ENCODE peak calls at places on chromosomes 7 and 10, in nine cellular contexts. W, I, S, P, Y, A, L, E and Q are unnamed samples.

GRCh38 chr7:47725031-47725780 is 143.3 kb upstream of the TNS3 start:
- DNase-seq in W (no peak), I (no peak), S (no peak), P (no peak), Y (peak; percentile 96), A (no peak), L (no peak), E (no peak), Q (no peak)

GRCh38 chr10:119246862-119247549 is 39.6 kb downstream of the GRK5 start:
- DNase-seq in W (no peak), I (no peak), S (no peak), P (no peak), Y (peak; percentile 42), A (no peak), L (no peak), E (peak; percentile 90), Q (no peak)

GRCh38 chr10:101000602-101000991 is 989 bp downstream of the LZTS2 start:
- DNase-seq in W (no peak), I (no peak), S (no peak), P (no peak), Y (no peak), A (no peak), L (no peak), E (no peak), Q (no peak)

GRCh38 chr7:17848516-17848915 is 91.8 kb downstream of the SNX13 start:
- DNase-seq in W (no peak), I (no peak), S (no peak), P (no peak), Y (no peak), A (no peak), L (no peak), E (no peak), Q (no peak)

GRCh38 chr7:51219261-51219988 is 97.2 kb downstream of the COBL start:
- DNase-seq in W (no peak), I (no peak), S (no peak), P (no peak), Y (no peak), A (no peak), L (no peak), E (no peak), Q (no peak)

GRCh38 chr7:13024323-13024722 is 336.9 kb downstream of the ARL4A start:
- DNase-seq in W (no peak), I (no peak), S (no peak), P (peak; percentile 16), Y (no peak), A (no peak), L (no peak), E (no peak), Q (no peak)

GRCh38 chr7:54542920-54543539 is 855 bp downstream of the VSTM2A start:
- DNase-seq in W (peak; percentile 58), I (peak; percentile 65), S (no peak), P (no peak), Y (peak; percentile 58), A (no peak), L (no peak), E (no peak), Q (peak; percentile 64)

GRCh38 chr10:12077580-12078180 is 8.9 kb downstream of the DHTKD1 start:
- DNase-seq in W (no peak), I (no peak), S (peak; percentile 51), P (no peak), Y (no peak), A (no peak), L (no peak), E (no peak), Q (no peak)

GRCh38 chr10:90743291-90743690 is 114.5 kb downstream of the HTR7 start:
- DNase-seq in W (no peak), I (peak; percentile 37), S (no peak), P (no peak), Y (no peak), A (no peak), L (no peak), E (no peak), Q (no peak)

GRCh38 chr7:18384491-18385143 is 110.9 kb upstream of the HDAC9 start:
- DNase-seq in W (no peak), I (no peak), S (no peak), P (peak; percentile 30), Y (no peak), A (no peak), L (no peak), E (no peak), Q (peak; percentile 14)

GRCh38 chr7:38675500-38676106 is 44.4 kb upstream of the AMPH start:
- DNase-seq in W (no peak), I (no peak), S (no peak), P (peak; percentile 78), Y (no peak), A (no peak), L (no peak), E (no peak), Q (no peak)

GRCh38 chr7:31023877-31024276 is 28.2 kb upstream of the ADCYAP1R1 start:
- DNase-seq in W (no peak), I (no peak), S (peak; percentile 11), P (no peak), Y (no peak), A (no peak), L (no peak), E (no peak), Q (no peak)

GRCh38 chr7:3200504-3200903 is 100.5 kb upstream of the SDK1 start:
- DNase-seq in W (no peak), I (peak; percentile 69), S (no peak), P (no peak), Y (peak; percentile 21), A (peak; percentile 50), L (no peak), E (peak; percentile 22), Q (peak; percentile 78)

GRCh38 chr7:146554568-146554967 is 438.0 kb downstream of the CNTNAP2 start:
- DNase-seq in W (no peak), I (no peak), S (no peak), P (no peak), Y (no peak), A (no peak), L (no peak), E (no peak), Q (no peak)

GRCh38 chr10:127370601-127371000 is 174.2 kb upstream of the INSYN2A start:
- DNase-seq in W (no peak), I (no peak), S (no peak), P (no peak), Y (no peak), A (no peak), L (no peak), E (no peak), Q (no peak)

GRCh38 chr10:100642295-100642994 is 102.9 kb upstream of the PAX2 start:
- DNase-seq in W (no peak), I (peak; percentile 71), S (no peak), P (no peak), Y (no peak), A (no peak), L (no peak), E (no peak), Q (peak; percentile 71)

GRCh38 chr10:112208292-112208691 is 24.7 kb upstream of the GPAM start:
- DNase-seq in W (no peak), I (no peak), S (no peak), P (no peak), Y (no peak), A (no peak), L (no peak), E (no peak), Q (no peak)

GRCh38 chr7:3188946-3189345 is 112.1 kb upstream of the SDK1 start:
- DNase-seq in W (no peak), I (no peak), S (no peak), P (no peak), Y (no peak), A (no peak), L (no peak), E (no peak), Q (no peak)

GRCh38 chr10:114477285-114477684 is 73.0 kb upstream of the AFAP1L2 start:
- DNase-seq in W (no peak), I (no peak), S (no peak), P (no peak), Y (no peak), A (no peak), L (no peak), E (no peak), Q (no peak)

GRCh38 chr7:155963356-155963755 is 151.1 kb upstream of the SHH start:
- DNase-seq in W (no peak), I (no peak), S (no peak), P (no peak), Y (no peak), A (no peak), L (no peak), E (no peak), Q (no peak)

GRCh38 chr10:9895406-9895805 is 1122.3 kb upstream of the CELF2 start:
- DNase-seq in W (no peak), I (no peak), S (no peak), P (no peak), Y (no peak), A (no peak), L (no peak), E (no peak), Q (no peak)

GRCh38 chr10:3123571-3124411 is 48.8 kb downstream of the PITRM1 start:
- DNase-seq in W (no peak), I (no peak), S (no peak), P (no peak), Y (no peak), A (no peak), L (no peak), E (no peak), Q (no peak)

GRCh38 chr10:59808896-59809643 is 55.8 kb upstream of the MRLN start:
- DNase-seq in W (no peak), I (peak; percentile 75), S (peak; percentile 28), P (peak; percentile 56), Y (peak; percentile 44), A (peak; percentile 83), L (peak; percentile 66), E (peak; percentile 65), Q (peak; percentile 66)

GRCh38 chr7:122219253-122219865 is 75.3 kb upstream of the AASS start:
- DNase-seq in W (no peak), I (no peak), S (no peak), P (peak; percentile 14), Y (peak; percentile 26), A (peak; percentile 66), L (no peak), E (peak; percentile 27), Q (peak; percentile 31)

GRCh38 chr10:43760514-43760913 is 111.8 kb upstream of the ZNF32 start:
- DNase-seq in W (no peak), I (no peak), S (no peak), P (no peak), Y (no peak), A (no peak), L (no peak), E (no peak), Q (no peak)